ENCODE peak calls at places on chromosomes 11 and 22, in eight cellular contexts. E is HAP-1; T is transverse colon; N is neuronal stem cell; R is cardiac muscle cell; L is colonic mucosa; Y is CD8-positive, alpha-beta T cell; H is breast epithelium. F is an unnamed sample. For H3K4me1, the result is how much of the 10 kb centered on the place peaks cover.

GRCh38 chr11:71964641-71965040 is 34.1 kb upstream of the IL18BP start:
- DNase-seq in E (no peak), T (no peak), N (no peak), R (no peak), L (no peak), Y (no peak), H (no peak), F (no peak)

GRCh38 chr11:12694182-12694531 is 19.9 kb downstream of the TEAD1 start:
- DNase-seq in E (no peak), T (peak), N (no peak), R (no peak), L (peak), Y (no peak), H (no peak), F (no peak)

GRCh38 chr11:19849107-19849789 is 136.6 kb downstream of the NAV2 start:
- DNase-seq in E (no peak), T (no peak), N (no peak), R (peak), L (no peak), Y (no peak), H (no peak), F (no peak)

GRCh38 chr22:40040927-40041326 is 46.2 kb downstream of the FAM83F start:
- DNase-seq in E (peak), T (peak), N (no peak), R (peak), L (no peak), Y (no peak), H (peak), F (no peak)

GRCh38 chr22:18954941-18955571 is 19.0 kb upstream of the PRODH start:
- DNase-seq in E (no peak), T (no peak), N (no peak), R (no peak), L (no peak), Y (no peak), H (peak), F (peak)

GRCh38 chr22:40247976-40248375 is 70.3 kb downstream of the TNRC6B start:
- DNase-seq in E (no peak), T (peak), N (no peak), R (no peak), L (no peak), Y (peak), H (no peak), F (no peak)

GRCh38 chr11:31340903-31341572 is 28.5 kb downstream of the DCDC1 start:
- DNase-seq in E (peak), T (no peak), N (no peak), R (peak), L (peak), Y (peak), H (no peak), F (no peak)

GRCh38 chr22:37043828-37044538 is 7.6 kb upstream of the KCTD17 start:
- DNase-seq in E (peak), T (peak), N (no peak), R (peak), L (peak), Y (peak), H (peak), F (no peak)

GRCh38 chr11:118908264-118908663 is 17.5 kb downstream of the BCL9L start:
- DNase-seq in E (no peak), T (no peak), N (no peak), R (no peak), L (no peak), Y (no peak), H (no peak), F (no peak)

GRCh38 chr11:3906166-3906565 is 50.7 kb downstream of the STIM1 start:
- DNase-seq in E (no peak), T (no peak), N (no peak), R (no peak), L (no peak), Y (no peak), H (no peak), F (no peak)

GRCh38 chr11:27046956-27047355 is 6.3 kb downstream of the BBOX1 start:
- DNase-seq in E (no peak), T (no peak), N (no peak), R (no peak), L (no peak), Y (no peak), H (no peak), F (no peak)

GRCh38 chr11:112831041-112831440 is 130.2 kb upstream of the NCAM1 start:
- DNase-seq in E (no peak), T (no peak), N (no peak), R (no peak), L (no peak), Y (no peak), H (no peak), F (no peak)

GRCh38 chr11:66614073-66614472 is 2.4 kb upstream of the RBM14 start:
- DNase-seq in E (no peak), T (no peak), N (no peak), R (no peak), L (no peak), Y (no peak), H (no peak), F (no peak)

GRCh38 chr11:14334193-14334592 is 24.8 kb downstream of the RRAS2 start:
- DNase-seq in E (no peak), T (no peak), N (no peak), R (no peak), L (no peak), Y (no peak), H (no peak), F (no peak)

GRCh38 chr11:46345881-46346484 is 1.3 kb upstream of the DGKZ start:
- DNase-seq in E (no peak), T (no peak), N (no peak), R (no peak), L (no peak), Y (no peak), H (no peak), F (no peak)

GRCh38 chr22:24823787-24824186 is 17.8 kb downstream of the SGSM1 start:
- DNase-seq in E (no peak), T (no peak), N (no peak), R (no peak), L (no peak), Y (no peak), H (no peak), F (no peak)

GRCh38 chr22:38153821-38154562 is 27.6 kb downstream of the PLA2G6 start:
- DNase-seq in E (no peak), T (peak), N (no peak), R (no peak), L (no peak), Y (no peak), H (no peak), F (peak)

GRCh38 chr22:46183733-46184132 is 33.4 kb downstream of the PPARA start:
- DNase-seq in E (no peak), T (no peak), N (no peak), R (no peak), L (no peak), Y (no peak), H (no peak), F (no peak)

GRCh38 chr11:111939836-111940604 is 2.9 kb downstream of the DIXDC1 start:
- DNase-seq in E (no peak), T (no peak), N (no peak), R (no peak), L (no peak), Y (no peak), H (no peak), F (no peak)

GRCh38 chr22:49514656-49515055 is 313.0 kb downstream of the BRD1 start:
- DNase-seq in E (no peak), T (no peak), N (peak), R (no peak), L (no peak), Y (no peak), H (peak), F (peak)

GRCh38 chr11:1864216-1864615 is 11.3 kb downstream of the LSP1 start:
- DNase-seq in E (no peak), T (no peak), N (no peak), R (no peak), L (no peak), Y (no peak), H (no peak), F (no peak)

GRCh38 chr11:765802-766091 is 11.5 kb downstream of the GATD1 start:
- DNase-seq in E (no peak), T (no peak), N (no peak), R (no peak), L (no peak), Y (no peak), H (no peak), F (no peak)

GRCh38 chr22:20009582-20010306 is 6.9 kb downstream of the ARVCF start:
- DNase-seq in E (no peak), T (no peak), N (no peak), R (no peak), L (no peak), Y (no peak), H (no peak), F (no peak)

GRCh38 chr11:3021125-3021524 is 29.0 kb upstream of the NAP1L4 start:
- DNase-seq in E (no peak), T (peak), N (peak), R (peak), L (peak), Y (peak), H (no peak), F (no peak)

GRCh38 chr22:39490135-39490798 is 11.8 kb upstream of the MIEF1 start:
- DNase-seq in E (peak), T (peak), N (peak), R (peak), L (peak), Y (peak), H (peak), F (no peak)

GRCh38 chr11:76625787-76626186 is 44.8 kb downstream of the LRRC32 start:
- DNase-seq in E (no peak), T (no peak), N (no peak), R (no peak), L (no peak), Y (no peak), H (no peak), F (no peak)

GRCh38 chr11:614583-615452 is 932 bp downstream of the IRF7 start:
- DNase-seq in E (no peak), T (peak), N (no peak), R (no peak), L (no peak), Y (no peak), H (no peak), F (no peak)

GRCh38 chr11:120666121-120666639 is 154.6 kb downstream of the GRIK4 start:
- DNase-seq in E (no peak), T (no peak), N (no peak), R (no peak), L (no peak), Y (no peak), H (no peak), F (no peak)

GRCh38 chr11:30760341-30760740 is 174.2 kb upstream of the MPPED2 start:
- DNase-seq in E (no peak), T (no peak), N (no peak), R (no peak), L (no peak), Y (no peak), H (no peak), F (no peak)

DNA sequence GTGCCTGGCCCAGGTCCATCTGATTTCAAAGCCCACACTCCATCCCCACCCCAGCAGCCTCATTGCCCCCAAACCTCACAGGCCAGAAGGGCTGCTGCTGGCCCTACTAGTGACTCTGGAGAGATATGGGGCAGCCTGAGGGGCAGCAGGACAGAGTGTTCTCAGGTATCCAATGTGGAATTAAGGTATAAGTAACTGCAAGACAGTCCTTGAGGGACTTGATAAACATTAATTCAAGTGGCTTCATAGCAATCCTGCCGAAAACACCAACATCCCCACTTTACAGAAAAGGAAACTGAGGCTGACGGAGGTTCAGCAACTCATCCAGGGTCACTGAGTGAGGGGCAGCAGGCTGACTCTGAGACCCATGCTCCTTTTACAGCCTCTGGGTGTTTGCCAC is 2.5 kb downstream of the NIPSNAP1 start:
- DNase-seq in E (no peak), T (no peak), N (no peak), R (no peak), L (no peak), Y (no peak), H (no peak), F (no peak)
- H3K4me1 ChIP-seq in E (under half), T (under half), N (under half), R (under half), L (under half), Y (under half), H (under half), F (under half)

DNA sequence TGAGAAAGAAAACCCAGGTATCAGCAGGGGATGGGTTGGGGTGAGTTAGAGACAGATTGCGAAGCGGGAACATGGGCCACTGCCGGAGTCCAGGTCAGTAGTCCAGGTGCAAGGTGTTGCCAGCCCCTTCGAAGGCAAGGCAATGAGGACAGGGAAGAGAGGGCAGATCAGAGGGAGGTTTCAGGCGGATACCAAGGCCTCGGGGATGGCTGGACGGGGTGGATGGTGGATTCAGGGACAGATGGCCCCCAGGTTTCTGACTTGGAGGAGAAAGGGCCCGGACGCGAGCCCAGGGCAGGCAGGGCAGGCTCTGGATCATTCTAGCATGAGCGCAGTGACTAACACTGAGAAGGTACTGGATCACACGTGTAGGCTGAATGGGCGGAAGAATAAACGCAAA is 25.4 kb upstream of the IGSF9B start:
- DNase-seq in E (no peak), T (no peak), N (no peak), R (no peak), L (no peak), Y (no peak), H (no peak), F (no peak)
- H3K4me1 ChIP-seq in E (under half), T (under half), N (under half), R (under half), L (under half), Y (under half), H (under half), F (under half)

GRCh38 chr22:23243006-23243573 is 62.8 kb downstream of the BCR start:
- DNase-seq in E (peak), T (no peak), N (peak), R (peak), L (no peak), Y (peak), H (no peak), F (no peak)

GRCh38 chr22:23243859-23244689 is 63.8 kb downstream of the BCR start:
- DNase-seq in E (no peak), T (no peak), N (no peak), R (no peak), L (no peak), Y (no peak), H (no peak), F (no peak)

GRCh38 chr22:23241562-23242472 is 61.5 kb downstream of the BCR start:
- DNase-seq in E (no peak), T (no peak), N (no peak), R (no peak), L (no peak), Y (no peak), H (no peak), F (no peak)

GRCh38 chr22:23240639-23241389 is 60.5 kb downstream of the BCR start:
- DNase-seq in E (no peak), T (no peak), N (no peak), R (no peak), L (no peak), Y (no peak), H (no peak), F (no peak)

DNA sequence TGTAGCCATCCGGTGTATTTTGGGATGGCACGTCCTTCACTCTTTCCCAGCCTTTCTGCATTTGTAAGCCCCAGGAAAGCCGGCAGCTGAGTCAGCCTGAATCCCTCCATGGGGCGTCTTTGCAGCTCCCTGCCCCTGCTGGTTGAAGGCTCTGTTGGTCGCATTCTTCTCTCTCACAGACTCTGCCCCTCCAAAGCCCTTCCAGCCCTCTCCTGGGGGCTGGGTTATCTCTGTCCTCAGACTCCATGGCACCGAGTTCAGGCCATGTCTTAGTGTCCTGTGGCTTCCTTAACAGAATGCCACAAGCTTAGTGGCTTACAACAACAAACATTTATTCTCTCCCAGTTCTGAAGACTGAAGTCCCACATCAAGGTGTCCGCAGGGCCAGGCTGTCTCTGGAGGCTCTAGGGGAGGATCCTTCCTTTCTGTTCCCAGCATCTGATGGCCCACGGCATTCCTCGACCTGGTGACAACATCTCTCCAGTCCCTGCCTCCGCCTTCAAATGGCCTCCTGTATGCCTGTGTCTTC is 62.2 kb downstream of the BCR start:
- DNase-seq in E (peak), T (no peak), N (peak), R (peak), L (no peak), Y (no peak), H (no peak), F (no peak)
- H3K4me1 ChIP-seq in E (under half), T (under half), N (under half), R (under half), L (under half), Y (half or more), H (under half), F (under half)

GRCh38 chr22:23233746-23234408 is 53.6 kb downstream of the BCR start:
- DNase-seq in E (no peak), T (no peak), N (no peak), R (no peak), L (no peak), Y (no peak), H (no peak), F (no peak)
- H3K4me1 ChIP-seq in E (under half), T (under half), N (under half), R (under half), L (under half), Y (half or more), H (under half), F (under half)

GRCh38 chr11:68122936-68123539 is 1.9 kb upstream of the CHKA start:
- DNase-seq in E (peak), T (peak), N (no peak), R (no peak), L (peak), Y (no peak), H (no peak), F (no peak)
- H3K4me1 ChIP-seq in E (under half), T (under half), N (under half), R (under half), L (under half), Y (under half), H (under half), F (under half)

GRCh38 chr22:43008509-43008908 is 6.4 kb downstream of the PACSIN2 start:
- DNase-seq in E (no peak), T (peak), N (no peak), R (no peak), L (peak), Y (no peak), H (no peak), F (no peak)

GRCh38 chr22:43007519-43008102 is 7.3 kb downstream of the PACSIN2 start:
- DNase-seq in E (no peak), T (peak), N (no peak), R (peak), L (peak), Y (no peak), H (no peak), F (no peak)

GRCh38 chr22:43008921-43009320 is 6.0 kb downstream of the PACSIN2 start:
- DNase-seq in E (no peak), T (no peak), N (no peak), R (no peak), L (no peak), Y (no peak), H (no peak), F (no peak)

GRCh38 chr22:43011079-43011478 is 3.9 kb downstream of the PACSIN2 start:
- DNase-seq in E (no peak), T (no peak), N (no peak), R (no peak), L (no peak), Y (no peak), H (no peak), F (no peak)

DNA sequence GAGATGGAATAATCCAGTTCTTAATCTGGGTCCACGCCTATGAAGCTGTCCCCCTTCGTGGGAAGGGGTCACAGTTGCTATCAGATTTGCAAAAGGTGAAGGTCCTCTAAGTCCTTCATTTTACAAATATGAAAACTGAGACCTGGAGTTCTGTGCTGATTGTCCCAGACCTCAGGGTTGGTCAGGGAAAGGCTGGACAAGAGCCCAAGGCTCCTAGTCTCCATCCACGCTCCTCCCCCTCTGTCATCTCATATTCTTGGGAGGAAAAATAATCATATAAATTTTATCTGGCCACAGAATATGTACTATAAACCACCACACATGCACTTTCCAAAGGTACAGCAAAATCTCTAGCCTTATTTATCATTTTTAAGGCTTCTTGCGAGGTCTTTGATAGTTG is 5.5 kb downstream of the PACSIN2 start:
- DNase-seq in E (no peak), T (no peak), N (no peak), R (no peak), L (no peak), Y (no peak), H (no peak), F (no peak)
- H3K4me1 ChIP-seq in E (under half), T (half or more), N (under half), R (under half), L (under half), Y (under half), H (under half), F (half or more)

DNA sequence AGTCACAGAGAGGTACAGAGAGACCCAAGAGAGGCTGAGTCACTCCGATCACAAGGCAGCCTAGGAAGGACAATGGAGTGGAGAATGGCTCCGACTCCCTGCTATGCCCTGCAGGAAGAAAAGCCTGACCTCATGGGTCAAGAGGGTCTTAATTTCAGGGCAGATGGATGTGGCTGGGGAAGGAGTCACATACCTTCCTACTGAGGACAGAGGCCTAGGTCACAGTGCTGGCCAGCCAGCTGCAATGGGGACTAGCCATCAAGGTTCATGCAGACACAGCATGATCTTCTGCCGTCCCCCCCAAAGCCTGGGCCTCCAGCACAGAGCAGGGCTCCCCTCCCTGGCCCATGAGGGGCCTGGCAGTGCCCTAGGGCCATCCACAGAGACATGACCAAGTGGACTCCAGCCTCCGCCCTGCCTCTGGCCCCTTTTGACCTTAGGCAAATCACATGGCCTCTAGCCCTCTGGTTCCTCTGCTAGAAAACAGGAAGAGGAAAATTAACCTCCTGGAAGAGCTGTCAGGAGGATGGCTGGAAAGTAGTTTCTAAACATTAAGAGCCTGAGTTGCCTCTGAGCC is 1.8 kb downstream of the ARRB1 start:
- DNase-seq in E (no peak), T (no peak), N (peak), R (no peak), L (peak), Y (no peak), H (no peak), F (no peak)
- H3K4me1 ChIP-seq in E (under half), T (under half), N (under half), R (under half), L (under half), Y (half or more), H (under half), F (half or more)

GRCh38 chr11:96339704-96340554 is 3.1 kb downstream of the MAML2 start:
- DNase-seq in E (no peak), T (no peak), N (no peak), R (no peak), L (peak), Y (no peak), H (no peak), F (no peak)
- H3K4me1 ChIP-seq in E (half or more), T (under half), N (under half), R (under half), L (under half), Y (under half), H (under half), F (half or more)